ENCODE peak calls at places on chromosomes 12 and 14, in nine cellular contexts. F is MM.1S, B is WERI-Rb-1, G is AG04450, W is GM13976, Y is brain microvascular endothelial cell, A is spleen, Q is astrocyte, K is B cell. N is an unnamed sample.

GRCh38 chr12:67068204-67068731 is 200.9 kb upstream of the CAND1 start:
- DNase-seq in F (peak), B (peak), G (no peak), W (peak), Y (no peak), A (no peak), Q (no peak), K (no peak), N (peak)

GRCh38 chr14:55099741-55100140 is 29.3 kb upstream of the LGALS3 start:
- DNase-seq in F (no peak), B (no peak), G (peak), W (no peak), Y (no peak), A (no peak), Q (no peak), K (no peak), N (no peak)

GRCh38 chr12:91985002-91985767 is 160.5 kb downstream of the BTG1 start:
- DNase-seq in F (no peak), B (no peak), G (peak), W (no peak), Y (peak), A (no peak), Q (peak), K (no peak), N (no peak)

GRCh38 chr14:50736932-50737419 is 68.9 kb upstream of the SAV1 start:
- DNase-seq in F (no peak), B (no peak), G (no peak), W (peak), Y (no peak), A (no peak), Q (no peak), K (no peak), N (peak)

GRCh38 chr12:31324116-31324844 is 1.7 kb downstream of the SINHCAF start:
- DNase-seq in F (peak), B (peak), G (peak), W (peak), Y (peak), A (peak), Q (peak), K (peak), N (peak)

GRCh38 chr12:54004841-54005530 is 3.8 kb upstream of the HOXC8 start:
- DNase-seq in F (no peak), B (no peak), G (no peak), W (no peak), Y (no peak), A (no peak), Q (no peak), K (no peak), N (no peak)

GRCh38 chr14:77043177-77043983 is 14.9 kb upstream of the IRF2BPL start:
- DNase-seq in F (no peak), B (no peak), G (no peak), W (peak), Y (peak), A (peak), Q (peak), K (no peak), N (no peak)

GRCh38 chr12:63995512-63995911 is 151.0 kb downstream of the SRGAP1 start:
- DNase-seq in F (no peak), B (no peak), G (no peak), W (no peak), Y (no peak), A (no peak), Q (no peak), K (no peak), N (no peak)

GRCh38 chr14:54440037-54440436 is 1.1 kb downstream of the CNIH1 start:
- DNase-seq in F (no peak), B (no peak), G (no peak), W (no peak), Y (no peak), A (no peak), Q (no peak), K (no peak), N (no peak)

GRCh38 chr14:79056879-79057278 is 886.7 kb downstream of the NRXN3 start:
- DNase-seq in F (no peak), B (no peak), G (peak), W (no peak), Y (peak), A (no peak), Q (peak), K (no peak), N (no peak)

GRCh38 chr12:104958009-104958945 is at the start of gene SLC41A2:
- DNase-seq in F (peak), B (peak), G (peak), W (peak), Y (peak), A (peak), Q (peak), K (peak), N (peak)

GRCh38 chr12:105331805-105332251 is 1.3 kb downstream of the C12orf75 start:
- DNase-seq in F (peak), B (no peak), G (no peak), W (no peak), Y (peak), A (no peak), Q (no peak), K (no peak), N (peak)

GRCh38 chr12:107200394-107200793 is 107.0 kb upstream of the CRY1 start:
- DNase-seq in F (no peak), B (no peak), G (peak), W (no peak), Y (peak), A (no peak), Q (peak), K (no peak), N (no peak)

GRCh38 chr14:31190717-31191263 is 16.8 kb downstream of the HECTD1 start:
- DNase-seq in F (no peak), B (no peak), G (no peak), W (no peak), Y (no peak), A (no peak), Q (no peak), K (no peak), N (no peak)

GRCh38 chr12:117100251-117100650 is 1.0 kb upstream of the TESC start:
- DNase-seq in F (no peak), B (peak), G (no peak), W (no peak), Y (no peak), A (no peak), Q (no peak), K (no peak), N (no peak)

GRCh38 chr12:19196959-19197630 is 67.6 kb downstream of the PLEKHA5 start:
- DNase-seq in F (no peak), B (no peak), G (no peak), W (no peak), Y (no peak), A (no peak), Q (no peak), K (no peak), N (no peak)

GRCh38 chr12:72523754-72524153 is 251.6 kb downstream of the TRHDE start:
- DNase-seq in F (no peak), B (no peak), G (no peak), W (no peak), Y (no peak), A (no peak), Q (no peak), K (no peak), N (no peak)

GRCh38 chr14:54299393-54300363 is 97.1 kb upstream of the CDKN3 start:
- DNase-seq in F (no peak), B (no peak), G (no peak), W (no peak), Y (peak), A (no peak), Q (peak), K (no peak), N (no peak)

GRCh38 chr12:121465921-121466799 is 66.2 kb downstream of the RNF34 start:
- DNase-seq in F (no peak), B (peak), G (no peak), W (peak), Y (no peak), A (peak), Q (no peak), K (no peak), N (no peak)

GRCh38 chr14:80805136-80805535 is 136.4 kb downstream of the CEP128 start:
- DNase-seq in F (no peak), B (no peak), G (peak), W (no peak), Y (no peak), A (no peak), Q (peak), K (no peak), N (no peak)

GRCh38 chr12:2294651-2295475 is 242.1 kb downstream of the CACNA1C start:
- DNase-seq in F (no peak), B (no peak), G (no peak), W (no peak), Y (no peak), A (no peak), Q (peak), K (no peak), N (no peak)

GRCh38 chr12:85690146-85690545 is 146.1 kb downstream of the RASSF9 start:
- DNase-seq in F (no peak), B (no peak), G (no peak), W (no peak), Y (no peak), A (no peak), Q (no peak), K (no peak), N (no peak)

GRCh38 chr12:15538881-15539280 is 216.6 kb downstream of the PTPRO start:
- DNase-seq in F (no peak), B (no peak), G (no peak), W (no peak), Y (no peak), A (no peak), Q (no peak), K (no peak), N (no peak)

GRCh38 chr14:20417250-20418186 is 4.2 kb upstream of the TEP1 start:
- DNase-seq in F (no peak), B (no peak), G (no peak), W (no peak), Y (no peak), A (no peak), Q (no peak), K (no peak), N (no peak)

GRCh38 chr14:85856430-85856829 is 326.5 kb downstream of the FLRT2 start:
- DNase-seq in F (no peak), B (no peak), G (no peak), W (no peak), Y (no peak), A (no peak), Q (no peak), K (no peak), N (no peak)

GRCh38 chr12:122473543-122474323 is 27.0 kb downstream of the ZCCHC8 start:
- DNase-seq in F (no peak), B (no peak), G (no peak), W (peak), Y (peak), A (no peak), Q (peak), K (no peak), N (peak)

GRCh38 chr12:7907009-7907408 is 29.0 kb downstream of the SLC2A3 start:
- DNase-seq in F (no peak), B (peak), G (no peak), W (peak), Y (peak), A (no peak), Q (peak), K (no peak), N (no peak)

GRCh38 chr12:113548467-113548866 is 76.8 kb upstream of the LHX5 start:
- DNase-seq in F (no peak), B (no peak), G (no peak), W (no peak), Y (no peak), A (no peak), Q (no peak), K (no peak), N (no peak)

GRCh38 chr12:124869011-124869665 is 5.5 kb upstream of the SCARB1 start:
- DNase-seq in F (no peak), B (peak), G (no peak), W (no peak), Y (no peak), A (peak), Q (no peak), K (no peak), N (no peak)

GRCh38 chr14:101636081-101636560 is 74.8 kb downstream of the DIO3 start:
- DNase-seq in F (no peak), B (no peak), G (no peak), W (no peak), Y (no peak), A (no peak), Q (peak), K (no peak), N (no peak)

GRCh38 chr12:69366796-69367195 is 7.3 kb downstream of the YEATS4 start:
- DNase-seq in F (no peak), B (no peak), G (no peak), W (no peak), Y (no peak), A (no peak), Q (no peak), K (no peak), N (no peak)

GRCh38 chr12:127822743-127823433 is 444.1 kb upstream of the TMEM132C start:
- DNase-seq in F (no peak), B (no peak), G (no peak), W (no peak), Y (no peak), A (no peak), Q (peak), K (no peak), N (no peak)

GRCh38 chr12:98446716-98447115 is 68.7 kb upstream of the TMPO start:
- DNase-seq in F (no peak), B (no peak), G (no peak), W (no peak), Y (no peak), A (no peak), Q (no peak), K (no peak), N (no peak)

GRCh38 chr14:95664046-95664445 is 22.2 kb upstream of the TCL1B start:
- DNase-seq in F (no peak), B (no peak), G (no peak), W (no peak), Y (no peak), A (no peak), Q (no peak), K (no peak), N (no peak)

GRCh38 chr12:123471374-123472068 is 13.6 kb downstream of the SNRNP35 start:
- DNase-seq in F (no peak), B (no peak), G (peak), W (no peak), Y (peak), A (no peak), Q (peak), K (no peak), N (no peak)

GRCh38 chr12:72982351-72982750 is 710.2 kb downstream of the TRHDE start:
- DNase-seq in F (no peak), B (no peak), G (no peak), W (no peak), Y (no peak), A (no peak), Q (no peak), K (no peak), N (no peak)

GRCh38 chr12:60227916-60228315 is 632.1 kb downstream of the SLC16A7 start:
- DNase-seq in F (no peak), B (no peak), G (no peak), W (no peak), Y (no peak), A (no peak), Q (no peak), K (no peak), N (no peak)

GRCh38 chr12:76719171-76719631 is 44.7 kb upstream of the ZDHHC17 start:
- DNase-seq in F (no peak), B (no peak), G (no peak), W (no peak), Y (no peak), A (no peak), Q (peak), K (no peak), N (no peak)

GRCh38 chr12:38137287-38137686 is 179.3 kb upstream of the ALG10B start:
- DNase-seq in F (no peak), B (no peak), G (no peak), W (no peak), Y (no peak), A (no peak), Q (no peak), K (no peak), N (no peak)

GRCh38 chr12:63978519-63978918 is 134.0 kb downstream of the SRGAP1 start:
- DNase-seq in F (no peak), B (no peak), G (peak), W (no peak), Y (peak), A (no peak), Q (peak), K (no peak), N (no peak)

GRCh38 chr12:44873898-44874297 is 2.2 kb downstream of the NELL2 start:
- DNase-seq in F (peak), B (no peak), G (no peak), W (peak), Y (no peak), A (no peak), Q (peak), K (no peak), N (peak)

GRCh38 chr12:44875954-44876553 is at the start of gene NELL2:
- DNase-seq in F (peak), B (peak), G (no peak), W (peak), Y (no peak), A (peak), Q (peak), K (no peak), N (peak)

GRCh38 chr12:44874981-44875416 is 1.1 kb downstream of the NELL2 start:
- DNase-seq in F (peak), B (peak), G (no peak), W (peak), Y (no peak), A (no peak), Q (no peak), K (no peak), N (peak)

GRCh38 chr12:44875417-44875953 is 630 bp downstream of the NELL2 start:
- DNase-seq in F (no peak), B (peak), G (no peak), W (peak), Y (no peak), A (peak), Q (no peak), K (no peak), N (peak)

GRCh38 chr12:44876554-44877275 is 600 bp upstream of the NELL2 start:
- DNase-seq in F (peak), B (peak), G (no peak), W (peak), Y (no peak), A (peak), Q (peak), K (no peak), N (peak)
- TF ChIP-seq CTCF in F (peak), B (no peak), G (peak), W (no peak), Y (peak), A (no peak), Q (no peak), K (no peak), N (no peak)

GRCh38 chr12:111035578-111036301 is 115.4 kb upstream of the MYL2 start:
- DNase-seq in F (no peak), B (peak), G (no peak), W (no peak), Y (no peak), A (peak), Q (no peak), K (no peak), N (no peak)

GRCh38 chr12:111034148-111034910 is 114.0 kb upstream of the MYL2 start:
- DNase-seq in F (no peak), B (peak), G (no peak), W (no peak), Y (no peak), A (peak), Q (no peak), K (no peak), N (no peak)

GRCh38 chr12:111037047-111037446 is 116.7 kb upstream of the MYL2 start:
- DNase-seq in F (no peak), B (no peak), G (no peak), W (no peak), Y (no peak), A (peak), Q (no peak), K (no peak), N (no peak)

GRCh38 chr12:111033281-111034147 is 113.1 kb upstream of the MYL2 start:
- DNase-seq in F (no peak), B (peak), G (no peak), W (no peak), Y (no peak), A (peak), Q (no peak), K (no peak), N (no peak)

GRCh38 chr12:111034911-111035577 is 114.7 kb upstream of the MYL2 start:
- DNase-seq in F (no peak), B (peak), G (no peak), W (no peak), Y (no peak), A (peak), Q (no peak), K (no peak), N (no peak)
- TF ChIP-seq CTCF in F (no peak), B (no peak), G (no peak), W (no peak), Y (no peak), A (no peak), Q (no peak), K (no peak), N (no peak)

GRCh38 chr12:49335118-49335954 is 1.7 kb downstream of the C1QL4 start:
- DNase-seq in F (no peak), B (no peak), G (no peak), W (peak), Y (no peak), A (no peak), Q (no peak), K (no peak), N (no peak)

GRCh38 chr12:49334681-49335080 is 2.3 kb downstream of the C1QL4 start:
- DNase-seq in F (no peak), B (no peak), G (no peak), W (peak), Y (no peak), A (no peak), Q (no peak), K (no peak), N (no peak)

GRCh38 chr12:49335955-49336644 is 888 bp downstream of the C1QL4 start:
- DNase-seq in F (no peak), B (no peak), G (no peak), W (peak), Y (no peak), A (no peak), Q (no peak), K (no peak), N (no peak)

GRCh38 chr12:49338830-49339463 is 2.0 kb upstream of the C1QL4 start:
- DNase-seq in F (no peak), B (no peak), G (no peak), W (no peak), Y (no peak), A (no peak), Q (no peak), K (no peak), N (no peak)

GRCh38 chr12:49336645-49337584 is at the start of gene C1QL4:
- DNase-seq in F (peak), B (peak), G (no peak), W (peak), Y (peak), A (peak), Q (no peak), K (peak), N (peak)
- TF ChIP-seq CTCF in F (peak), B (peak), G (peak), W (peak), Y (peak), A (peak), Q (peak), K (peak), N (peak)

GRCh38 chr14:27721760-27722159 is 1044.8 kb upstream of the FOXG1 start:
- DNase-seq in F (no peak), B (no peak), G (no peak), W (no peak), Y (no peak), A (no peak), Q (no peak), K (no peak), N (no peak)
- TF ChIP-seq CTCF in F (no peak), B (no peak), G (no peak), W (no peak), Y (no peak), A (no peak), Q (no peak), K (no peak), N (no peak)

GRCh38 chr14:75259510-75259855 is 19.1 kb upstream of the FOS start:
- DNase-seq in F (no peak), B (peak), G (no peak), W (no peak), Y (peak), A (no peak), Q (peak), K (no peak), N (no peak)
- TF ChIP-seq CTCF in F (no peak), B (peak), G (peak), W (no peak), Y (peak), A (no peak), Q (peak), K (no peak), N (peak)

GRCh38 chr14:99441157-99441870 is 39.3 kb downstream of the SETD3 start:
- DNase-seq in F (no peak), B (peak), G (no peak), W (no peak), Y (no peak), A (no peak), Q (no peak), K (no peak), N (no peak)

GRCh38 chr14:99441918-99442317 is 38.7 kb downstream of the SETD3 start:
- DNase-seq in F (no peak), B (no peak), G (no peak), W (no peak), Y (no peak), A (no peak), Q (no peak), K (no peak), N (no peak)

GRCh38 chr14:99436247-99437180 is 44.1 kb downstream of the SETD3 start:
- DNase-seq in F (peak), B (no peak), G (no peak), W (no peak), Y (peak), A (no peak), Q (peak), K (no peak), N (no peak)

GRCh38 chr14:99437706-99438105 is 43.0 kb downstream of the SETD3 start:
- DNase-seq in F (no peak), B (no peak), G (no peak), W (no peak), Y (no peak), A (no peak), Q (no peak), K (no peak), N (no peak)

GRCh38 chr14:99440278-99440677 is 40.4 kb downstream of the SETD3 start:
- DNase-seq in F (no peak), B (peak), G (no peak), W (no peak), Y (no peak), A (no peak), Q (no peak), K (no peak), N (no peak)
- TF ChIP-seq CTCF in F (no peak), B (peak), G (no peak), W (no peak), Y (no peak), A (no peak), Q (no peak), K (no peak), N (no peak)

GRCh38 chr14:105267820-105268548 is 19.7 kb downstream of the BTBD6 start:
- DNase-seq in F (no peak), B (no peak), G (no peak), W (no peak), Y (no peak), A (no peak), Q (peak), K (no peak), N (no peak)
- TF ChIP-seq CTCF in F (no peak), B (peak), G (no peak), W (no peak), Y (no peak), A (no peak), Q (no peak), K (no peak), N (no peak)

N was measured in GM13977.